ENCODE peak calls at places on chromosomes 1 and 21, in eight cellular contexts. G is heart left ventricle, O is A549, L is transverse colon, B is K562, Z is right lobe of liver, C is adrenal gland, D is uterus. Y is an unnamed sample.

GRCh38 chr1:195530961-195531360 is 1077.3 kb downstream of the KCNT2 start:
- DNase-seq in L (no peak), D (no peak), C (no peak), G (no peak), O (no peak), Z (no peak), B (no peak), Y (no peak)

GRCh38 chr1:21268281-21269239 is 21.7 kb downstream of the ECE1 start:
- DNase-seq in D (no peak), B (no peak), Z (peak), O (no peak), G (no peak), L (peak), C (peak), Y (no peak)

GRCh38 chr1:53892911-53893310 is 1.1 kb upstream of the DIO1 start:
- DNase-seq in L (no peak), D (no peak), C (no peak), G (peak), O (no peak), B (no peak), Z (no peak), Y (no peak)

GRCh38 chr1:234997201-234998173 is 131.2 kb downstream of the TOMM20 start:
- DNase-seq in O (peak), G (peak), D (peak), L (peak), B (no peak), Z (peak), C (peak), Y (no peak)

GRCh38 chr21:33657124-33657842 is 15.0 kb downstream of the ITSN1 start:
- DNase-seq in Z (no peak), O (no peak), B (peak), L (peak), G (no peak), D (no peak), C (no peak), Y (no peak)

GRCh38 chr1:31444725-31445448 is 31.9 kb downstream of the SERINC2 start:
- DNase-seq in Z (peak), O (peak), D (no peak), B (peak), L (peak), G (no peak), C (no peak), Y (no peak)

GRCh38 chr1:110190282-110190929 is 19.7 kb upstream of the KCNC4 start:
- DNase-seq in D (no peak), C (peak), G (peak), O (no peak), L (no peak), Z (peak), B (no peak), Y (no peak)

GRCh38 chr1:231872461-231872910 is 245.9 kb downstream of the DISC1 start:
- DNase-seq in C (no peak), G (no peak), B (no peak), L (no peak), O (no peak), D (no peak), Z (no peak), Y (no peak)

GRCh38 chr1:99180343-99180808 is 83.9 kb upstream of the PLPPR4 start:
- DNase-seq in Z (peak), O (peak), D (peak), B (peak), C (peak), G (peak), L (peak), Y (no peak)

GRCh38 chr1:8348777-8349472 is 31.0 kb downstream of the SLC45A1 start:
- DNase-seq in O (peak), G (peak), Z (peak), B (peak), D (peak), L (peak), C (peak), Y (peak)

GRCh38 chr1:208829601-208830000 is 585.4 kb upstream of the PLXNA2 start:
- DNase-seq in B (no peak), O (no peak), C (no peak), G (no peak), Z (no peak), D (no peak), L (no peak), Y (no peak)

GRCh38 chr1:13728104-13728503 is 28.1 kb downstream of the PRDM2 start:
- DNase-seq in O (no peak), D (no peak), G (no peak), B (no peak), L (no peak), Z (no peak), C (no peak), Y (no peak)

GRCh38 chr21:33402011-33402979 is 918 bp upstream of the IFNGR2 start:
- DNase-seq in D (peak), Z (peak), G (peak), L (peak), C (peak), B (no peak), O (no peak), Y (peak)

GRCh38 chr1:99457381-99458165 is 188.3 kb upstream of the PALMD start:
- DNase-seq in C (no peak), D (no peak), Z (no peak), O (peak), G (no peak), B (no peak), L (no peak), Y (no peak)

GRCh38 chr1:53075761-53076163 is 13.7 kb downstream of the PODN start:
- DNase-seq in L (peak), O (no peak), D (peak), G (no peak), B (no peak), Z (no peak), C (no peak), Y (no peak)

GRCh38 chr1:52358851-52359497 is 7.0 kb downstream of the CC2D1B start:
- DNase-seq in L (no peak), C (no peak), G (no peak), O (no peak), D (no peak), Z (no peak), B (no peak), Y (no peak)

GRCh38 chr1:228018961-228019721 is 12.3 kb downstream of the WNT3A start:
- DNase-seq in L (no peak), D (no peak), O (no peak), Z (peak), G (no peak), B (no peak), C (no peak), Y (no peak)

GRCh38 chr1:34176830-34177613 is at the start of gene C1orf94:
- DNase-seq in O (no peak), D (no peak), G (no peak), L (no peak), Z (no peak), C (no peak), B (no peak), Y (no peak)

GRCh38 chr1:34175737-34176136 is 970 bp upstream of the C1orf94 start:
- DNase-seq in C (no peak), D (no peak), G (no peak), L (no peak), B (no peak), Z (no peak), O (no peak), Y (no peak)

GRCh38 chr1:34178072-34178471 is 1.4 kb downstream of the C1orf94 start:
- DNase-seq in D (no peak), G (no peak), C (no peak), L (no peak), B (no peak), Z (no peak), O (no peak), Y (no peak)
- TF ChIP-seq POLR2A in D (no peak), G (no peak), C (no peak), L (no peak), B (no peak), Z (no peak), O (no peak), Y (no peak)

GRCh38 chr1:25998075-25998761 is 355 bp upstream of the PAFAH2 start:
- DNase-seq in O (peak), Z (peak), L (peak), D (peak), B (peak), C (peak), G (peak), Y (peak)

GRCh38 chr1:25994402-25994801 is 3.5 kb downstream of the PAFAH2 start:
- DNase-seq in Z (no peak), D (no peak), B (no peak), L (no peak), G (no peak), C (no peak), O (no peak), Y (no peak)

GRCh38 chr1:25996966-25997758 is 701 bp downstream of the PAFAH2 start:
- DNase-seq in G (no peak), Z (no peak), C (peak), D (peak), L (peak), B (peak), O (peak), Y (no peak)

GRCh38 chr1:25999419-25999818 is 1.6 kb upstream of the PAFAH2 start:
- DNase-seq in L (no peak), Z (no peak), G (no peak), B (no peak), O (no peak), C (no peak), D (no peak), Y (no peak)

DNA sequence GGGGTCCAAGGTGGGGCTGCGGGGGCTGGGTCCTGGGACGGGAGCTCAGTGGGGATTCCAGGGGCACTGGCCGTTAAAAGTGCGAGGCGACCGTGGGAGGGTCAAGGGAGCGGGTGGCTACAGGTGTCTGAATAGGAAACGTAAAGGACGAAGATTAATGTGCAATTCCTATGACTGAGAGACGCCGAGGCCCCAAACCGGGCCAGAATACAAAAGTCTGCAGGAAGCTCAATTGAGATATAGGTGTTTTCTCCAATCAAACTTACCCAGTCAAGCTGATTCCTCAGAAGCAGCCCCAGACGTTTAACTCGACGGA is at the start of gene PAFAH2:
- DNase-seq in B (no peak), O (no peak), G (no peak), L (no peak), Z (no peak), D (no peak), C (no peak), Y (no peak)
- TF ChIP-seq POLR2A in B (no peak), O (peak), G (no peak), L (peak), Z (no peak), D (no peak), C (no peak), Y (no peak)

DNA sequence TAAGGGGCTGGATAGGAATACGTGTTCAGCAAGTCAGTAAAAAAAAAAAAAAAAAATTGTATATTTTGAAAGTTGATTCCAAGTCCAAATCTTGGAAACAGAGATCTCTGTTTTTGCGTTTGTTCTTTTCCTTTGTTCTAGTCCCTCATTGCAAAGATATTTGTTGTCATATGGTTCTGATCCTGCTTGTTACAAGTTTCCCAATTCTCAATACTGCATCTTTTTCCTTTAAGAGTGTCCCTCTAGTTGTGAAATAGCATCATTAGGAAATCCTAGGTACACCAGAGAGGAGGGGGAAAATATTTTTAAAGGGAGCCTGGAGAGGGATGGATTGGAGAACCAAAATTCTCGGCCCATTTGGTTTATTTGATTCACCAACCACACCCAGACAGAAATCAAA is 152.2 kb upstream of the C1orf105 start:
- DNase-seq in C (no peak), L (no peak), B (no peak), G (no peak), D (no peak), O (no peak), Z (no peak), Y (no peak)
- TF ChIP-seq POLR2A in C (no peak), L (no peak), B (no peak), G (no peak), D (no peak), O (no peak), Z (no peak), Y (no peak)

DNA sequence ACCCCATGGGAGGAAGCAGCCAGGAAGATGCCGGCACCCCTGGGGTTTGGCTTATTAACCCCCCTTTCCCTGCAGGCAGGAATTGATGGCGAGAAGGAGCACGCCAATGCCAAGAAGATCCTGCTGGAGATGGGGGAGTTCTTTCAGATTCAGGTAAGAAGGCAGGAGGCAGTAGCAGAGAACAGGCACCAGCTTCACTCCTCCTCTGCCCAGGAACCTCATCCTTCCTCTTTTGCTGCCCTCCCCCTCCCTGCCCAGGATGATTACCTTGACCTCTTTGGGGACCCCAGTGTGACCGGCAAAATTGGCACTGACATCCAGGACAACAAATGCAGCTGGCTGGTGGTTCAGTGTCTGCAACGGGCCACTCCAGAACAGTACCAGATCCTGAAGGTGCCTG is 1.2 kb upstream of the RUSC1 start:
- DNase-seq in B (no peak), D (no peak), L (no peak), O (no peak), G (no peak), Z (no peak), C (no peak), Y (no peak)
- TF ChIP-seq POLR2A in B (no peak), D (no peak), L (no peak), O (no peak), G (no peak), Z (no peak), C (no peak), Y (no peak)

Y was measured in GM12892.